ENCODE peak calls at places on chromosome 1, in five cellular contexts. P is Panc1, X is psoas muscle, Z is BJ, V is dorsolateral prefrontal cortex. J is an unnamed sample.

GRCh38 chr1:94769551-94769950 is 50.6 kb upstream of the SLC44A3 start:
- DNase-seq in P (no peak), X (no peak), Z (no peak), V (no peak), J (no peak)

GRCh38 chr1:87684786-87685185 is 356.1 kb downstream of the LMO4 start:
- DNase-seq in P (no peak), X (no peak), Z (no peak), V (no peak), J (no peak)

GRCh38 chr1:67948155-67949075 is 102.0 kb downstream of the DIRAS3 start:
- DNase-seq in P (no peak), X (no peak), Z (peak), V (no peak), J (peak)

GRCh38 chr1:98398649-98399048 is 262.9 kb upstream of the SNX7 start:
- DNase-seq in P (no peak), X (no peak), Z (no peak), V (no peak), J (no peak)

GRCh38 chr1:231284441-231284840 is 43.4 kb downstream of the GNPAT start:
- DNase-seq in P (no peak), X (no peak), Z (no peak), V (no peak), J (no peak)

GRCh38 chr1:1293618-1294249 is 13.5 kb downstream of the SCNN1D start:
- DNase-seq in P (no peak), X (peak), Z (no peak), V (no peak), J (no peak)

GRCh38 chr1:64343105-64343960 is 126.6 kb upstream of the CACHD1 start:
- DNase-seq in P (peak), X (no peak), Z (peak), V (no peak), J (peak)

GRCh38 chr1:229058716-229059115 is 212.2 kb upstream of the RAB4A start:
- DNase-seq in P (no peak), X (no peak), Z (no peak), V (no peak), J (no peak)

GRCh38 chr1:207342351-207342750 is 20.9 kb downstream of the CD55 start:
- DNase-seq in P (no peak), X (no peak), Z (no peak), V (no peak), J (no peak)

DNA sequence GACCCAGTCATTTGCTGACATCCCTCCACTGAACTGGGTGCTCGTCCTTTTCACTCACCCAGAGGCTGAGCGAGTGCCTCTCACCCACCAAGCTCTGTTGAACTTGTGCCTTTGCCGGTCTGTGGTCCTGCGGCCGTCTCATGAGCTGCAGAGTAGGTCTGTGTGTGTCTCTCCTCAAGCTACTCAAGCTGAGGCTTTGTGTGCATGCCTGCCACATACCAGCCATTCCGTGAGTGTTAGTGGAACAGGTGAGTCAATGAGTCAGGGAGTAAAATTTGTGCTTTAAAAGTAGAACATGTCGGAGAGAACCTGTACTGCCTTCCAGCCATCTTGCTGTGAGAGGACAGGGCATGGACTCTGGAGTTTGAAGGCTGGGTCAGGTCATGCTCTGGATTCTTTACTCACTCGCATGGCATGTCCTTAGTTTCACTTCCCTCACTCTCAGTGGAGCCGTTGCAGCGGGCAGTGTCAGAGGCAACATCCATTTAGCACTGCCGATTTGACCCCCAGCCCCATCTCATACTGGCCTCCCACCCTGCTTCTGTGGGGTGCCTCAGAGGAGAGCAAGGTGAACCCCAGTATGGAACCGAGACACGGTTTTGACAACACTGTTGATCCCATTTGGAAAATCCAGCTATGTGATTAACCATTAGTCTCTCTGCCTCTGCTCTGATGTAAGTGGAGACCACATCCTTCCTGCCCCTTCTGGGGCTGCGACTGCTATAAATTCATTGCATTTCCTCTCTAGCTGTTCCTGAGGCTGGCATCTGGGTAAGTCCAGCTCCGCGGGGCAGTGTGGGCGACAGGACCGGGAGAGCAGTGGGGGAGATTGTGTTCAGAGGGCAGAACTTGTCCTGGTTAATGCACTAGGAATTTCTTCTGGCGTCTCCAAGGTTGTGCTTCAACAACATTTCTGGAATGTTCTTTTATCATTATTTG is at the start of gene NLRP3:
- DNase-seq in P (no peak), X (no peak), Z (no peak), V (no peak), J (no peak)
- H3K4me3 ChIP-seq in P (peak), X (peak), Z (no peak), V (no peak), J (peak)

GRCh38 chr1:110462093-110462492 is 11.1 kb downstream of the PROK1 start:
- DNase-seq in P (no peak), X (no peak), Z (no peak), V (no peak), J (no peak)

GRCh38 chr1:110464340-110464739 is 13.4 kb downstream of the PROK1 start:
- DNase-seq in P (no peak), X (no peak), Z (peak), V (no peak), J (peak)

GRCh38 chr1:110463695-110464094 is 12.7 kb downstream of the PROK1 start:
- DNase-seq in P (no peak), X (no peak), Z (no peak), V (no peak), J (no peak)

GRCh38 chr1:110465038-110465813 is 14.3 kb downstream of the PROK1 start:
- DNase-seq in P (no peak), X (no peak), Z (no peak), V (no peak), J (no peak)

DNA sequence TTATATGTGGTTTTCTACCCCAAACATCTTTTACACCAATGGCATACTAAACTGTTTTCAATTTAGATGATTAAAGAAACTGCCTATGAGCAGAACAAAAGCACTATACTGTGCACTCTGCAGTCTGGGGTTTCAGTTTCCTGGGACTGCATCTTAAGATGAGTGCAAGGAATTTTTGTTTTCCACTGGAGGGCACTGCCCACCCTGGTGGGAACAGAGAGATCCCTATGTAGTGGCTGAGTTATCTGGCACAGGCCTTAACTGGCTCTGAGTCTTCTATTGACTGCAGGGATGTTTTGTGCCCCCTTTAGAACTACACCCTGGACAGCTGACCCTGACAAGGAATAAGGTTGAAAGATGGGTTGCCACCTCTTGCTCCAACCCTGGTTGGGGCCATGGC is 12.0 kb downstream of the PROK1 start:
- DNase-seq in P (no peak), X (no peak), Z (no peak), V (peak), J (no peak)
- TF ChIP-seq CTCF in P (peak), X (no peak), Z (peak), V (no peak), J (peak)

DNA sequence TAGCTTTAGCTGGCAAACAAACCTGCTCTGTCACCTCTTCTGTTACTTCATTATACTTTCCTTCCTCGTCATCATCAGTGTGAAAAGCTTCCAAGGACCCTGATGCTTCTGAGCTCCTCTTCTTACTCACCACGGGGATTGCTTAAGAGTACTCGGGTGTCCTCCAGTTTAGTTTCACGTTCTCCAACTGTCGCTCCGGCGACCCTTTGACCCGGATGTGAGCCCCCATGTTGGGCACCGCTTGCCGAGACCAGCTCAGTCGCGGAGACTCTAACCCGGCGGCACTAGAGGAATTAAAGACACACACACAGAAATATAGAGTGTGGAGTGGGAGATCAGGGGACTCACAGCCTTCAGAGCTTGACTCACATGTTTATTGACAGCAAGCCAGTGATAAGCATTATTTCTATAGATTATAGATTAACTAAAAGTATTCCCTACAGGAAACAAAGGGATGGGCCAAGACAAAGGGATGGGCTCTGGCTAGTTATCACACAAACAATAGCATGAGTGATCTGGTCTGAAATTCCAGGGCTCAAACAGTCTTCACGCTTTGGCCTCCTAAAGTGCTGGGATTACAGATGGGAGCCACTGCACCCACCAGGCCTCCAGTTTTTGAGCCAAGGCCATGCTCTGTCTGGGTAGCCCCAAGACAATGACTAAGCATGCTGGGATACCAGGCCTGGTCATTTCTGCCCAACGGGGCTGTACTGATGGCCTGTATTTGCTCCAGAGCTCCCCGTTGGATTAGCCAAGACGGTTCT is 30.1 kb upstream of the ENO1 start:
- DNase-seq in P (no peak), X (no peak), Z (no peak), V (no peak), J (no peak)
- H3K4me3 ChIP-seq in P (no peak), X (no peak), Z (no peak), V (no peak), J (no peak)

GRCh38 chr1:30855686-30856259 is 52.8 kb downstream of the SDC3 start:
- DNase-seq in P (no peak), X (no peak), Z (no peak), V (no peak), J (no peak)
- TF ChIP-seq CTCF in P (no peak), X (no peak), Z (no peak), V (no peak), J (no peak)

DNA sequence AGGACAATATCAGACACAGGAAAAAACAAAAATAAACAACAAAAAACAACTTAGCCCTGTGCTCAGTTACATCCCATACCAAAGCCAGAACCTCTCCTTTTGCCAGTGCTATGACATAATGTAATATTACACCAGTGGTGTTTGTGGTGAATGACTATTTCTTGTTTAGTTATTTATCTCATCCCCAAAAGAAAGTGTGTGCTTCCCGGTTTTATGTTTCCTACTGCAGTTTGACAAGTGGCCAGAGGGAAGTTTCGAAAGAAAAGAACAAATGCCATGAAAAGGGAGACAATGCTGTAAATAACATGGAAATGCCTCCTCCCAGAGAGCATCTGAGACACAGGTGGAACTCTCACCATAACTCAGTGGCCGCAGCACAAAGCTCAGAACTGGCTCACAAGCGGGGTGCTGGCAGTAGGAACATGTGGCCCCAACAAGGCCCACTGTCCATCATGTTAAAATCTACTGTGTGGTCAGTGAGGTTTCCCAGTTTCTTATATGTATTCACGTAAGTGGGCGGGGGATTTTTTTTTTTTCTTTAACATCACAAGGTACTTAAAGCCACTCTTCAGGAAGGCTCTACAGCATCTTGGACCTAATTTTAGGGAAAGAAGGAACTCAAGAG is 158.2 kb downstream of the BARHL2 start:
- DNase-seq in P (no peak), X (no peak), Z (no peak), V (no peak), J (no peak)
- H3K4me3 ChIP-seq in P (no peak), X (no peak), Z (no peak), V (no peak), J (no peak)

GRCh38 chr1:204493145-204493881 is 1.3 kb downstream of the PIK3C2B start:
- DNase-seq in P (no peak), X (peak), Z (no peak), V (no peak), J (peak)

GRCh38 chr1:204493882-204494280 is 724 bp downstream of the PIK3C2B start:
- DNase-seq in P (no peak), X (peak), Z (no peak), V (peak), J (no peak)

GRCh38 chr1:204495078-204495753 is 611 bp upstream of the PIK3C2B start:
- DNase-seq in P (no peak), X (no peak), Z (no peak), V (no peak), J (no peak)

GRCh38 chr1:204491653-204492052 is 3.0 kb downstream of the PIK3C2B start:
- DNase-seq in P (no peak), X (no peak), Z (no peak), V (no peak), J (no peak)

GRCh38 chr1:204494281-204495077 is at the start of gene PIK3C2B:
- DNase-seq in P (no peak), X (peak), Z (no peak), V (peak), J (no peak)
- TF ChIP-seq CTCF in P (peak), X (peak), Z (peak), V (peak), J (peak)

GRCh38 chr1:26409191-26409751 is 1.3 kb upstream of the LIN28A start:
- DNase-seq in P (no peak), X (no peak), Z (no peak), V (no peak), J (no peak)

GRCh38 chr1:26410706-26411623 is at the start of gene LIN28A:
- DNase-seq in P (no peak), X (no peak), Z (no peak), V (no peak), J (no peak)

GRCh38 chr1:26411624-26412074 is 1.0 kb downstream of the LIN28A start:
- DNase-seq in P (no peak), X (no peak), Z (no peak), V (no peak), J (no peak)

GRCh38 chr1:26412180-26412840 is 1.7 kb downstream of the LIN28A start:
- DNase-seq in P (no peak), X (no peak), Z (no peak), V (no peak), J (no peak)

GRCh38 chr1:26413031-26413430 is 2.4 kb downstream of the LIN28A start:
- DNase-seq in P (no peak), X (no peak), Z (no peak), V (no peak), J (no peak)
- H3K4me3 ChIP-seq in P (no peak), X (no peak), Z (no peak), V (no peak), J (no peak)

DNA sequence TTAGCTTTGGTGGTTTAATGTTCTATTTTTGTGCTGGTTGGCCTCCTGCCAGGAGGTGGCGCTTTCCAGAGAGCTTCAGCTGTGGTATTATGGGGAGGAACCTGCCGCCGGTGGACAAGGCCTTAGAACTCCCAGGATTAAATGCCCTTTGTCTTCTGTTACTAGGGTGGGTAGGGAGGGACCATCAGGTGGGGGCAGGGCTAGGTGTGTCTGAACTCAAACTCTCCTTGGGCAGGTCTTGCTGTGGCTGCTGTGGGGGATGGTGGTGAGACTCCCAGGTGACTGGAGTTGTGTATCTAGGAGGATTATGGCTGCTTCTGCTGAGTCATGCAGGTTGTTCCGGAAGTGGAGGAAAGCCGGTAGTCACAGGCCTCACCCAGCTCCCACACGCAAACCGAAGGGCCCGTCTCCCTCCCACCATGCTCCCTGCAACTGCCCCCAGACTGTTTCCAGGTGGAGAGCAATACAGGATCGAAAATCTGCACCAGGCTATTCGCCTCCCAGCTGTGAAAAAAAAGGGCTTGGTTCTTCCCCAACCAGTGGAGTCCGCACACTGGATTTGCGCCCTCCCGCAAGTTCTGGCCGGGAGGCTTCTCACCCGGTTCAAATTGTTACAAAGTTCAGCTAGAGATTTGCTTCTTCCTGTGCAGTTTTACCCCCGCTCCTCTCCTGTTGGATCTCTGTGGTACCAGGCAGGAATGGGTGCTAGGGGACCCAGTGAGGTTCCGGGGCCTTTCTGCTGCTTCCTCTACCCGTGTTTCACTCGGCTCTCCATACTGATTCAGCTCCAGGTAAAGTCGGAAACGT is 220.5 kb downstream of the CENPF start:
- DNase-seq in P (no peak), X (no peak), Z (no peak), V (no peak), J (no peak)
- TF ChIP-seq CTCF in P (peak), X (no peak), Z (no peak), V (no peak), J (no peak)